ENCODE peak calls at places on chromosome 11, in six cellular contexts. I, D, L, C, X and A are unnamed samples.

GRCh38 chr11:128691802-128692749 is 1.8 kb upstream of the FLI1 start:
- DNase-seq in I (no peak), D (peak; percentile 17), L (no peak), C (no peak), X (no peak), A (no peak)

GRCh38 chr11:134786636-134787035 is 374.6 kb upstream of the B3GAT1 start:
- DNase-seq in I (no peak), D (no peak), L (no peak), C (no peak), X (no peak), A (no peak)

GRCh38 chr11:83047515-83048225 is 24.0 kb downstream of the RAB30 start:
- DNase-seq in I (no peak), D (no peak), L (no peak), C (no peak), X (no peak), A (no peak)

GRCh38 chr11:45100338-45100737 is 46.1 kb upstream of the PRDM11 start:
- DNase-seq in I (no peak), D (no peak), L (no peak), C (no peak), X (no peak), A (peak; percentile 88)

GRCh38 chr11:91625495-91625894 is 599.1 kb upstream of the FAT3 start:
- DNase-seq in I (no peak), D (no peak), L (no peak), C (no peak), X (no peak), A (no peak)

GRCh38 chr11:55457641-55458040 is 89.9 kb downstream of the OR4A15 start:
- DNase-seq in I (no peak), D (no peak), L (no peak), C (no peak), X (no peak), A (no peak)

GRCh38 chr11:61512435-61512834 is 3.9 kb downstream of the LRRC10B start:
- DNase-seq in I (no peak), D (no peak), L (no peak), C (no peak), X (no peak), A (no peak)

GRCh38 chr11:46290021-46290420 is 12.6 kb downstream of the CREB3L1 start:
- DNase-seq in I (no peak), D (no peak), L (no peak), C (no peak), X (no peak), A (no peak)

GRCh38 chr11:117906710-117907109 is 22.5 kb downstream of the TMPRSS13 start:
- DNase-seq in I (no peak), D (no peak), L (no peak), C (no peak), X (no peak), A (no peak)

GRCh38 chr11:35554491-35555237 is 29.2 kb upstream of the PAMR1 start:
- DNase-seq in I (no peak), D (no peak), L (no peak), C (no peak), X (no peak), A (no peak)

GRCh38 chr11:64224151-64224890 is 1.7 kb downstream of the TRPT1 start:
- DNase-seq in I (no peak), D (no peak), L (no peak), C (no peak), X (peak; percentile 21), A (no peak)

GRCh38 chr11:116189378-116190170 is 583.2 kb downstream of the BUD13 start:
- DNase-seq in I (no peak), D (no peak), L (peak; percentile 17), C (no peak), X (no peak), A (no peak)

GRCh38 chr11:9150501-9150900 is 59.1 kb upstream of the SCUBE2 start:
- DNase-seq in I (no peak), D (no peak), L (no peak), C (no peak), X (no peak), A (no peak)

GRCh38 chr11:37657645-37658044 is 1059.6 kb upstream of the RAG2 start:
- DNase-seq in I (no peak), D (no peak), L (no peak), C (no peak), X (no peak), A (no peak)
- TF ChIP-seq CTCF in I (no peak), D (peak; percentile 27), L (peak; percentile 42), C (no peak), X (no peak), A (no peak)

GRCh38 chr11:96905084-96905641 is 515.4 kb downstream of the JRKL start:
- DNase-seq in I (no peak), D (no peak), L (no peak), C (no peak), X (no peak), A (no peak)
- H3K9me3 ChIP-seq in I (no peaks in the 10 kb centered on the region), D (peaks cover 13% of the 10 kb centered on the region), L (no peaks in the 10 kb centered on the region), C (peaks cover 4% of the 10 kb centered on the region), X (no peaks in the 10 kb centered on the region), A (no peaks in the 10 kb centered on the region)

GRCh38 chr11:73376803-73377629 is 817 bp downstream of the RELT start:
- DNase-seq in I (peak; percentile 80), D (peak; percentile 44), L (peak; percentile 56), C (peak; percentile 40), X (peak; percentile 60), A (no peak)
- H3K4me1 ChIP-seq in I (peaks cover 62% of the 10 kb centered on the region), D (peaks cover 39% of the 10 kb centered on the region), L (peaks cover 51% of the 10 kb centered on the region), C (peaks cover 30% of the 10 kb centered on the region), X (peaks cover 5% of the 10 kb centered on the region), A (peaks cover 18% of the 10 kb centered on the region)

GRCh38 chr11:57567512-57568329 is at the start of gene UBE2L6:
- DNase-seq in I (no peak), D (peak; percentile 67), L (peak; percentile 88), C (no peak), X (peak; percentile 52), A (no peak)
- TF ChIP-seq CTCF in I (no peak), D (no peak), L (no peak), C (no peak), X (no peak), A (no peak)

GRCh38 chr11:2651054-2651617 is 48.7 kb downstream of the KCNQ1OT1 start:
- DNase-seq in I (no peak), D (no peak), L (no peak), C (no peak), X (no peak), A (no peak)

GRCh38 chr11:2649848-2650247 is 49.9 kb downstream of the KCNQ1OT1 start:
- DNase-seq in I (no peak), D (no peak), L (no peak), C (no peak), X (no peak), A (no peak)

GRCh38 chr11:2649400-2649799 is 50.4 kb downstream of the KCNQ1OT1 start:
- DNase-seq in I (no peak), D (no peak), L (no peak), C (no peak), X (no peak), A (no peak)

GRCh38 chr11:2651826-2652237 is 48.0 kb downstream of the KCNQ1OT1 start:
- DNase-seq in I (no peak), D (no peak), L (no peak), C (no peak), X (no peak), A (peak; percentile 55)

DNA sequence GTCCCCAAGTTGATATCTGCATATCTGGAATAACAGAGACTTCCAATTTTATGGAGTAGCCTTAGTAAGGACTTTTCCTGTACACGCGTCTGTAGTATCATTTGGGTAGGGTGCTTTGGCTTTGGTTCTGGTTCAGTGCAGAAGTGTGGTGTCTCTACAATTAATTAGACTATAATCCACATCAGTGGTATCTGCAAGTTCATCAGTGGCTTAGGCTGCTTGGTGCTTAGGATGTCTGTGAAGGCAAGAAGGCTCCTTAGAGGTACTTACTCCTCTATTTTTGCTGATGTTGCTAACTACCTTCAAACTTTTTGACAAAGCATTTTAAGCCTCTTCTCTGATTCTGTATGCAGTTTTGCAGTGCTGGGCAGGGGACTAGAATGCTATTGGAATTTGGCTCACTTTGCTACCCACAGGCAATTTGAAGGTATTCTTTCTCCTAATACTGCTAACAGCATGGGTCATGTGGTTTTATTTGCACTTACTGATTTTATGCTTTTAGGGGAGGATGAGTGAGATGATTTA is 49.4 kb downstream of the KCNQ1OT1 start:
- DNase-seq in I (no peak), D (no peak), L (no peak), C (no peak), X (no peak), A (no peak)
- H3K9me3 ChIP-seq in I (peaks cover 44% of the 10 kb centered on the region), D (peaks cover 80% of the 10 kb centered on the region), L (no peaks in the 10 kb centered on the region), C (peaks cover 10% of the 10 kb centered on the region), X (no peaks in the 10 kb centered on the region), A (peaks cover 24% of the 10 kb centered on the region)

DNA sequence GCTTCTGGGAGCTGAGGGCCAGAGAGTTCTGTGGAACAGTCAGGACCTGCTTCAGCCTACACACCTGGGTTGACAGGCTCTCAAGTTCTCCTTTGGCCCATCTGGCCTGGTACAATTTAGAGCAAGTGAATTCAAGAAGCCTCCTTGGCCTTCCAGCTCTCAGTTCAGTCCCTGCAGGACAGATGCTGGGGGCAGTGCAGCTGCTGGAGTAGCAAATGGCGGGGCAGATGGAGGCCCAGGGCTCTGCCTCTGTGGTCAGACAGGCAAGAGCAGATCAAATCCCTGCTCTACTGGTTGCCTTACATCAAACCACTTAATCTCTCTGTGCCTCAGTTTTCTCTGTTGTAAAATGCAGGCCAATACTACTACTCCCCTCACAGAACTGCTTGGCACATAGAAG is 8.7 kb upstream of the KCNK7 start:
- DNase-seq in I (no peak), D (no peak), L (no peak), C (no peak), X (no peak), A (no peak)
- H3K4me1 ChIP-seq in I (peaks cover 29% of the 10 kb centered on the region), D (peaks cover 25% of the 10 kb centered on the region), L (peaks cover 4% of the 10 kb centered on the region), C (peaks cover 17% of the 10 kb centered on the region), X (peaks cover 11% of the 10 kb centered on the region), A (peaks cover 21% of the 10 kb centered on the region)

DNA sequence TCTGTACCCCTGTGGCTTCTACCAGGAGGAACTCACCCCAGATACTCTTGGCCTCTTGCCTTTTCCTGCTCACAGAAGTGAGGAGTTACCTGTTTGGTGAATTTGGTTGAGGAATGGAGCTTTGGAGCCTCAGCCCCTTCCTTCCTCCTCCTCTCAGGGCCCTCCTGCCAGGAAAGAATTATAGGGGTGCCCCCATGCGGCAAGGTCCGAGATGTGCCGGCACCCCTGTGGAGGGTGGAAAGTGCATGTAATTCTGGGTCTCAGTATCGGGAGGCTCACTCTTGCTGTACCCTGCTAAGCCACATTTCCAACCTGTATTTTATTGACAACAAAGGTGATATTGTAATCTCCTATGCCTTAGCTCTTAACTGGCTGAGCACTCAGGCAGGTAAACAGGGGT is 13.7 kb upstream of the IGSF22 start:
- DNase-seq in I (no peak), D (no peak), L (no peak), C (no peak), X (no peak), A (no peak)
- TF ChIP-seq CTCF in I (no peak), D (no peak), L (no peak), C (no peak), X (no peak), A (no peak)